ENCODE peak calls at places on chromosomes 16 and 17, in five cellular contexts. One of them, this sample, is unnamed.
A peak's percentile ranks its signal among the peaks of the same experiment; 100 is the strongest.

GRCh38 chr17:31907342-31907975 is 6.0 kb upstream of the UTP6 start:
- DNase-seq in mammary epithelial cell: peak; percentile 39
- DNase-seq in AG04449: no peak
- DNase-seq in cardiac muscle cell: peak; percentile 72
- DNase-seq in Panc1: no peak
- DNase-seq in this sample: no peak

GRCh38 chr16:8572919-8573724 is 17.2 kb downstream of the TMEM114 start:
- DNase-seq in AG04449: no peak
- DNase-seq in Panc1: no peak
- DNase-seq in cardiac muscle cell: peak; percentile 68
- DNase-seq in mammary epithelial cell: peak; percentile 24
- DNase-seq in this sample: no peak

GRCh38 chr17:38762231-38762630 is 9.7 kb downstream of the PSMB3 start:
- DNase-seq in AG04449: no peak
- DNase-seq in cardiac muscle cell: no peak
- DNase-seq in Panc1: no peak
- DNase-seq in mammary epithelial cell: no peak
- DNase-seq in this sample: no peak

GRCh38 chr16:50396770-50397525 is 28.2 kb upstream of the BRD7 start:
- DNase-seq in AG04449: no peak
- DNase-seq in mammary epithelial cell: peak; percentile 99
- DNase-seq in Panc1: no peak
- DNase-seq in cardiac muscle cell: no peak
- DNase-seq in this sample: no peak

GRCh38 chr16:56601325-56601724 is 7.1 kb upstream of the MT2A start:
- DNase-seq in cardiac muscle cell: no peak
- DNase-seq in mammary epithelial cell: no peak
- DNase-seq in AG04449: no peak
- DNase-seq in Panc1: no peak
- DNase-seq in this sample: no peak

GRCh38 chr17:70276931-70277330 is 107.6 kb downstream of the KCNJ2 start:
- DNase-seq in Panc1: no peak
- DNase-seq in AG04449: no peak
- DNase-seq in mammary epithelial cell: no peak
- DNase-seq in cardiac muscle cell: no peak
- DNase-seq in this sample: no peak

GRCh38 chr17:43791589-43791988 is 11.4 kb downstream of the CFAP97D1 start:
- DNase-seq in AG04449: no peak
- DNase-seq in mammary epithelial cell: peak; percentile 72
- DNase-seq in Panc1: no peak
- DNase-seq in cardiac muscle cell: peak; percentile 29
- DNase-seq in this sample: no peak

GRCh38 chr16:54027126-54027922 is 259.3 kb downstream of the IRX3 start:
- DNase-seq in AG04449: peak; percentile 46
- DNase-seq in mammary epithelial cell: peak; percentile 54
- DNase-seq in Panc1: no peak
- DNase-seq in cardiac muscle cell: peak; percentile 76
- DNase-seq in this sample: no peak

GRCh38 chr17:18315498-18316360 is 636 bp downstream of the SMCR8 start:
- DNase-seq in AG04449: no peak
- DNase-seq in Panc1: no peak
- DNase-seq in mammary epithelial cell: peak; percentile 9
- DNase-seq in cardiac muscle cell: no peak
- DNase-seq in this sample: no peak

GRCh38 chr16:2432286-2432685 is 3.0 kb downstream of the CCNF start:
- DNase-seq in AG04449: no peak
- DNase-seq in cardiac muscle cell: no peak
- DNase-seq in mammary epithelial cell: no peak
- DNase-seq in Panc1: no peak
- DNase-seq in this sample: no peak

GRCh38 chr16:60346256-60346655 is 1612.1 kb upstream of the GOT2 start:
- DNase-seq in Panc1: no peak
- DNase-seq in AG04449: no peak
- DNase-seq in mammary epithelial cell: no peak
- DNase-seq in cardiac muscle cell: no peak
- DNase-seq in this sample: no peak

GRCh38 chr16:9847146-9847545 is 335.1 kb downstream of the GRIN2A start:
- DNase-seq in Panc1: no peak
- DNase-seq in cardiac muscle cell: no peak
- DNase-seq in mammary epithelial cell: no peak
- DNase-seq in AG04449: no peak
- DNase-seq in this sample: no peak

GRCh38 chr17:73042809-73043685 is 49.4 kb downstream of the SLC39A11 start:
- DNase-seq in Panc1: no peak
- DNase-seq in mammary epithelial cell: peak; percentile 27
- DNase-seq in cardiac muscle cell: peak; percentile 91
- DNase-seq in AG04449: no peak
- DNase-seq in this sample: no peak

GRCh38 chr17:73042225-73042624 is 50.3 kb downstream of the SLC39A11 start:
- DNase-seq in Panc1: no peak
- DNase-seq in mammary epithelial cell: no peak
- DNase-seq in AG04449: no peak
- DNase-seq in cardiac muscle cell: no peak
- DNase-seq in this sample: no peak

GRCh38 chr17:73045722-73046121 is 46.8 kb downstream of the SLC39A11 start:
- DNase-seq in Panc1: no peak
- DNase-seq in mammary epithelial cell: no peak
- DNase-seq in cardiac muscle cell: no peak
- DNase-seq in AG04449: no peak
- DNase-seq in this sample: no peak

GRCh38 chr17:73048170-73048569 is 44.3 kb downstream of the SLC39A11 start:
- DNase-seq in mammary epithelial cell: no peak
- DNase-seq in Panc1: no peak
- DNase-seq in AG04449: no peak
- DNase-seq in cardiac muscle cell: no peak
- DNase-seq in this sample: no peak

DNA sequence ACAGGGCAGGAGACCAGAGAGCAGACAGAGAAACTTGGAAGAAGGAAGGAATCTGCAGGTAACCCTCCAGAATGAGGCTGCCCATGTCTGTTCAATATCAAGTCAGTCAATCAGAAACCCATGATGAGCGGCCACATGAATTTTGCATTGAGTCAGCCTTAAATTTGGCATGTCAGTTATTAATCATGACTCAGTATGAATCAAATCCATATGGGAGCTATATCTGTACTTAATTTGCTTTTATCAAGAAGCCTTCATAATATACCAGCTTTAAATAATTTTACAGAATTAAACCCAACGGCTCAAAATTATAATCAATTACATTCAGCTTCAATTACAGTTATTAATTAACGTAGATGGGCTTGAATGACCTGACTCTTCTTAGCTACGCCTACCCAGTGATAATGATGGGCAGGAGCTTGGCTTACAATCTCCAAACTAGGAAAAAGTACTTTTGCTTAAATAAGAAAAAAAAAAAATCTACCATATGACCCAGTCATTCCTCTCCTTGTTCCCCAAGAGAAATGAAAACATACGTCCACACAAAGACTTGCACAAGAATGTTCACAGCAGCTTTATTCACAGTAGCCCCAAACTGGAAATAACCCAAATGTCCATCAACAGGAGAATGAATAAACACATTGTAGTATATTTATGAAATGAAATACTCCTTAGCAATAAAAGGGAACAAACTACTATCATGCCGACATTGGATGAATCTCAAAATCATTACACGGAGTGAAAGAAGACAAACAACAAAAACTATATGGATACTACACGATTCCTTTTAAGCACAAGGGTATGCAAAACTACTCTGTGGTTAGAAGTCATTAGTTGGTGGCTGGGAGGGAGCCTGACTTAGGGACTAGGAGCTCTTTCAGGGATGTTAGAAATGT is 48.6 kb downstream of the SLC39A11 start:
- DNase-seq in AG04449: peak; percentile 66
- DNase-seq in cardiac muscle cell: peak; percentile 92
- DNase-seq in Panc1: no peak
- DNase-seq in mammary epithelial cell: peak; percentile 53
- DNase-seq in this sample: no peak
- TF ChIP-seq CTCF in AG04449: no peak
- TF ChIP-seq CTCF in cardiac muscle cell: no peak
- TF ChIP-seq CTCF in Panc1: no peak
- TF ChIP-seq CTCF in mammary epithelial cell: no peak
- TF ChIP-seq CTCF in this sample: no peak

GRCh38 chr16:85987750-85988078 is 88.8 kb downstream of the IRF8 start:
- DNase-seq in Panc1: no peak
- DNase-seq in mammary epithelial cell: no peak
- DNase-seq in AG04449: no peak
- DNase-seq in cardiac muscle cell: no peak
- DNase-seq in this sample: no peak
- H3K4me3 ChIP-seq in Panc1: no peak overlapping the region
- H3K4me3 ChIP-seq in mammary epithelial cell: no peak overlapping the region
- H3K4me3 ChIP-seq in AG04449: no peak overlapping the region
- H3K4me3 ChIP-seq in cardiac muscle cell: no peak overlapping the region
- H3K4me3 ChIP-seq in this sample: no peak overlapping the region

DNA sequence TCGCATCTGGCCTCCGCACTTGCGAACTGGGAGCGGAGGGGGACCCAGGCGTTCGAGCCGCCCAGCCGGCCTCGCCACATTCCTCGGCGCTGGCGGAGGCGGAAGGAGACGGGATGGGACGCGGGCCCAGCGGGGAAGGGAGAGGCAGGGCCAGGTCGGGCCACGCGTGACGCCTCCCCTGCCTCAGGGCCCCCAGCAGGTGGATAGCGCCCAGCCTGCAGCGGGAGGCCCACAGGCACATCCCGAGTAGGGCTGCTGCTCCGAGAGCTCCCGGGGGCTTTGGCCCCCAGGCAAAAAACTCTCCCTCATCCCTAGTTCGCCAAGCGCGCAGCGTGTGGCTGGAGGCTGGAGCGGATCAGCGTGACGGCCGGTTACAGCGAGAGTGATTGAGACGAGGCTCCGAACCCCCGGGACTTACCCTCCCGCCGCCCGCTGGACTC is 790 bp downstream of the PLEKHH3 start:
- DNase-seq in mammary epithelial cell: no peak
- DNase-seq in cardiac muscle cell: peak; percentile 60
- DNase-seq in AG04449: no peak
- DNase-seq in Panc1: no peak
- DNase-seq in this sample: no peak
- TF ChIP-seq CTCF in mammary epithelial cell: no peak
- TF ChIP-seq CTCF in cardiac muscle cell: no peak
- TF ChIP-seq CTCF in AG04449: no peak
- TF ChIP-seq CTCF in Panc1: no peak
- TF ChIP-seq CTCF in this sample: no peak

GRCh38 chr16:23948949-23949392 is 113.2 kb downstream of the PRKCB start:
- DNase-seq in cardiac muscle cell: no peak
- DNase-seq in Panc1: no peak
- DNase-seq in mammary epithelial cell: no peak
- DNase-seq in AG04449: no peak
- DNase-seq in this sample: no peak

GRCh38 chr16:23952128-23953041 is 116.6 kb downstream of the PRKCB start:
- DNase-seq in Panc1: no peak
- DNase-seq in mammary epithelial cell: no peak
- DNase-seq in AG04449: no peak
- DNase-seq in cardiac muscle cell: peak; percentile 4
- DNase-seq in this sample: no peak

GRCh38 chr16:23950898-23951297 is 115.1 kb downstream of the PRKCB start:
- DNase-seq in Panc1: no peak
- DNase-seq in mammary epithelial cell: no peak
- DNase-seq in AG04449: no peak
- DNase-seq in cardiac muscle cell: no peak
- DNase-seq in this sample: no peak

GRCh38 chr16:23949630-23950290 is 114.0 kb downstream of the PRKCB start:
- DNase-seq in mammary epithelial cell: no peak
- DNase-seq in AG04449: no peak
- DNase-seq in Panc1: no peak
- DNase-seq in cardiac muscle cell: no peak
- DNase-seq in this sample: peak; percentile 37

DNA sequence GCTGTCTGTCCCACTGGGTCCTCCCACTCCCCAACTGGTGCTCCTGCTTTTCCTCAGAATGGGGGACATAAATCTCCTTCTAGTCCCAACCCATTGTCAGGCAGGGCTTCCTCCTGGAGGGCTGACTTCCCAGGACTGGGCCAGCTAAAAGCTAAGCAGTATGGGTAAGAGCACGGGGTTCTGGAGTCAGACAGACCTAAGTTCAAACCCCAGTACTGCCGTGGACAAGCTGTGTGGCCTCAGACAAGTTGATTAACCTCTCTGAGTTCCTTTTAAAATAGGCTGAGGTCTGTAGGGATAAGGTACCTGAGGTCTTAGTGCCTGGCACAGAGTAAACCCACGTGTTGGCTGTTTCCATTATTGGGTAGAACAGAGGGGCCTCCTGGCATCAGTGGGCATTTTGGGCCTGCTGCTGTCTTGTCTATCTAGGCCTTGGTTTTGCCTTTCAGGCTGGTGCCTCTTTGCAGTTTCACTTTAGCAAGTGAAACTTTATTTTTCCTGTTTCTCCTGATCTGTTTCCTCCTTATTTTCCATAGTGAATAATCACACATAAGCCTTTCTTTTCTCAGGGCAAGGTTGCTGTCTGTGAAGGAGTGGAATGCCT is 114.6 kb downstream of the PRKCB start:
- DNase-seq in mammary epithelial cell: no peak
- DNase-seq in cardiac muscle cell: no peak
- DNase-seq in Panc1: no peak
- DNase-seq in AG04449: no peak
- DNase-seq in this sample: no peak
- H3K4me3 ChIP-seq in mammary epithelial cell: no peak overlapping the region
- H3K4me3 ChIP-seq in cardiac muscle cell: no peak overlapping the region
- H3K4me3 ChIP-seq in Panc1: no peak overlapping the region
- H3K4me3 ChIP-seq in AG04449: no peak overlapping the region
- H3K4me3 ChIP-seq in this sample: no peak overlapping the region

GRCh38 chr16:66324785-66325184 is 41.7 kb upstream of the CDH5 start:
- DNase-seq in mammary epithelial cell: no peak
- DNase-seq in AG04449: no peak
- DNase-seq in Panc1: no peak
- DNase-seq in cardiac muscle cell: peak; percentile 32
- DNase-seq in this sample: no peak
- TF ChIP-seq CTCF in mammary epithelial cell: peak; percentile 12
- TF ChIP-seq CTCF in AG04449: peak; percentile 11
- TF ChIP-seq CTCF in Panc1: no peak
- TF ChIP-seq CTCF in cardiac muscle cell: peak; percentile 29
- TF ChIP-seq CTCF in this sample: peak; percentile 23

DNA sequence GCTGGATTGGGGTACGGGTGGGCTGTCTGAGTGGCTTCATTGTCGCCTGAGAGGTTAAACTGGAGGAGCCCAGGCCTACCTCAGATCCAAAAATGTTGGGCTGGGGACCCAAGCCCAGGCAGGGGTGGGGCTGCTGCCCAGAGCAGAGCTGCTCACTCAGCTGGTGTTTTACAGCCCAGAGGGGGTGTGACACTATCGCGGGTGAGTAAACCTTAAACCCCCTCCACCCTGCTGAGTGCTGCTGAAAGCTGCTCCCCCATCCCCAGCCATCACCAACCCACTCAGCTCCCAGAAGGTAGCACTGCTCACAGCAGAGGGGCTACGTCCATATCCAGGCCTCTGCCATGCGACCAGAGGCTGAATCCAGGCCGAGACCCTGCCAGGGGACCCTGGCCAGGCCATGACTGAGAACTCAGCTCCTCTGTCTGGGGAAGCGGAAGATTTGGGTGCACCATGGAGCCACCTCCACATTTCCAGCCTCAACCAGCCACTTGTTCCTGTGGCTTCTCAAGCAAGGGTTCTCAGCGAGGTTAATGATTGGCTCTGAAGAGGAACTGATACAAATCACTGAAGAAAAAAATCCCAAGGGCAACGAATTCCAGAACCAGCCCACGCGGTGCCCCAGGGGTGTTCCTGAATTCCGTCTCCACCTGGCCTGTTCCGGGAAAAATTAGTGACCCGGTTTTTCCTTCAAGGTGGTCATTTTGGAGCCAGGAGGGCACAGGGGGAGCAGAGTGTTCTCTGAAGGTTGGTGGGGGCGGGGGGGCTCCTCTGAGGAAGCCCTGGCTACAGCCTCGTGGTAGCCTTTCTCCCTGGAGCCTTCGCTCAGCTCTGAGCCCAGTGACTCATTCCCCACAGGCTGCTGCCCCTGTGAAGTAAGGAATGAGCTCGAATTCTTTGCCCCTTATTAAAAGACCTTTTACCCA is 9.4 kb upstream of the SLC16A5 start:
- DNase-seq in cardiac muscle cell: peak; percentile 65
- DNase-seq in AG04449: no peak
- DNase-seq in Panc1: no peak
- DNase-seq in mammary epithelial cell: peak; percentile 63
- DNase-seq in this sample: no peak
- H3K4me3 ChIP-seq in cardiac muscle cell: no peak overlapping the region
- H3K4me3 ChIP-seq in AG04449: no peak overlapping the region
- H3K4me3 ChIP-seq in Panc1: no peak overlapping the region
- H3K4me3 ChIP-seq in mammary epithelial cell: no peak overlapping the region
- H3K4me3 ChIP-seq in this sample: no peak overlapping the region

This sample was measured in GM12864.